ENCODE peak calls at places on chromosomes 4 and X, in eight cellular contexts. G is brain microvascular endothelial cell; F is body of pancreas; C is GM12864; L is uterus; H is fibroblast of mammary gland; A is MM.1S; J is CD8-positive, alpha-beta T cell. E is an unnamed sample.
A peak's percentile ranks its signal among the peaks of the same experiment; 100 is the strongest.

GRCh38 chrX:150213481-150214030 is 149.6 kb upstream of the MAMLD1 start:
- DNase-seq in G (no peak), F (no peak), C (no peak), L (no peak), H (no peak), A (no peak), J (no peak), E (no peak)

GRCh38 chr4:1202526-1203378 is 30.4 kb upstream of the SPON2 start:
- DNase-seq in G (no peak), F (peak; percentile 1), C (no peak), L (no peak), H (no peak), A (no peak), J (no peak), E (no peak)

GRCh38 chr4:14783011-14783877 is 219.0 kb upstream of the CPEB2 start:
- DNase-seq in G (peak; percentile 94), F (no peak), C (no peak), L (no peak), H (peak; percentile 90), A (peak; percentile 18), J (no peak), E (peak; percentile 27)

GRCh38 chr4:151110236-151110635 is 10.8 kb downstream of the RPS3A start:
- DNase-seq in G (no peak), F (no peak), C (no peak), L (no peak), H (no peak), A (no peak), J (no peak), E (no peak)

GRCh38 chr4:70522626-70523025 is 4.3 kb downstream of the AMTN start:
- DNase-seq in G (no peak), F (no peak), C (no peak), L (no peak), H (no peak), A (no peak), J (no peak), E (no peak)

GRCh38 chr4:78014889-78015886 is 41.9 kb upstream of the FRAS1 start:
- DNase-seq in G (no peak), F (no peak), C (no peak), L (no peak), H (no peak), A (no peak), J (no peak), E (peak; percentile 29)

GRCh38 chrX:54695816-54696487 is 102.1 kb downstream of the ITIH6 start:
- DNase-seq in G (no peak), F (no peak), C (peak; percentile 39), L (no peak), H (peak; percentile 7), A (peak; percentile 41), J (no peak), E (no peak)

GRCh38 chrX:119218198-119218597 is 17.9 kb upstream of the PGRMC1 start:
- DNase-seq in G (no peak), F (no peak), C (no peak), L (no peak), H (peak; percentile 42), A (no peak), J (no peak), E (no peak)

GRCh38 chr4:21888195-21888976 is 60.2 kb downstream of the KCNIP4 start:
- DNase-seq in G (peak; percentile 89), F (no peak), C (no peak), L (no peak), H (peak; percentile 97), A (peak; percentile 24), J (no peak), E (peak; percentile 86)

GRCh38 chr4:89056953-89057398 is at the start of gene FAM13A:
- DNase-seq in G (peak; percentile 90), F (peak; percentile 95), C (no peak), L (peak; percentile 92), H (peak; percentile 98), A (peak; percentile 75), J (no peak), E (peak; percentile 96)

GRCh38 chr4:173243917-173244658 is 75.5 kb downstream of the GALNT7 start:
- DNase-seq in G (no peak), F (peak; percentile 28), C (no peak), L (no peak), H (no peak), A (no peak), J (no peak), E (no peak)

GRCh38 chrX:23783569-23784486 is 855 bp downstream of the SAT1 start:
- DNase-seq in G (no peak), F (no peak), C (no peak), L (no peak), H (peak; percentile 16), A (no peak), J (no peak), E (no peak)

GRCh38 chr4:114286275-114286674 is 306.8 kb upstream of the ARSJ start:
- DNase-seq in G (peak; percentile 76), F (no peak), C (no peak), L (no peak), H (peak; percentile 20), A (no peak), J (no peak), E (peak; percentile 64)

GRCh38 chr4:7506119-7506518 is 71.4 kb upstream of the PSAPL1 start:
- DNase-seq in G (no peak), F (no peak), C (no peak), L (no peak), H (no peak), A (no peak), J (no peak), E (no peak)

DNA sequence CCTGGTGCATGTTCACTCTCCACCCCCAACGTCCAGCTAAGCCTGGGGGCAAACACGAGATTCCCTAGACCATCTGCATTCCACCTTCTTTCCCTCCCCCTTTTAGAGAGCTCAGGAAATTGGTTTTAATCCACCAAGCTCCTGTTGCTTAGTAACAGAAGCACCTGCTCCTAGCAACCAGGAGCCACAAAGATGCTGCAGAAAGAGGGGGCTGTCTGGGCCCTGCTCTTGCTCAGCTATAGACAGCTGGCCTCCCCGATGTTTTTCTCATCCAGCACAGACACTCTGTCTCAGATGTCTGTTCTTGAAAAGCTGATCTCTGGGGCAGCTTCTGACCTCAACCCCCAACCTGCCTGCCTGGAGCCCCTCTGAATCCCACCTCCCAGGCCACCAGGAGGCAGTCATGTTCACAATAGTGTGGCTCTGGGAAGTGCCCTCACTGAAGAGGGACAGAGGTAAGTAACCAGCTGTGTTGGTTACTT is 71.5 kb downstream of the SLC16A2 start:
- DNase-seq in G (no peak), F (no peak), C (no peak), L (no peak), H (peak; percentile 1), A (no peak), J (no peak), E (no peak)
- TF ChIP-seq CTCF in G (peak; percentile 39), F (no peak), C (peak; percentile 46), L (no peak), H (peak; percentile 14), A (no peak), J (no peak), E (no peak)

GRCh38 chr4:38129452-38129830 is 169.2 kb downstream of the PTTG2 start:
- DNase-seq in G (no peak), F (no peak), C (no peak), L (no peak), H (no peak), A (no peak), J (no peak), E (no peak)

GRCh38 chr4:38132843-38133662 is 172.9 kb downstream of the PTTG2 start:
- DNase-seq in G (no peak), F (peak; percentile 90), C (peak; percentile 45), L (no peak), H (no peak), A (peak; percentile 74), J (no peak), E (no peak)

GRCh38 chr4:38130884-38131283 is 170.7 kb downstream of the PTTG2 start:
- DNase-seq in G (no peak), F (no peak), C (no peak), L (no peak), H (no peak), A (no peak), J (no peak), E (no peak)

GRCh38 chr4:38132140-38132673 is 172.0 kb downstream of the PTTG2 start:
- DNase-seq in G (peak; percentile 98), F (peak; percentile 74), C (peak; percentile 99), L (peak; percentile 83), H (peak; percentile 100), A (peak; percentile 97), J (peak; percentile 30), E (peak; percentile 84)

DNA sequence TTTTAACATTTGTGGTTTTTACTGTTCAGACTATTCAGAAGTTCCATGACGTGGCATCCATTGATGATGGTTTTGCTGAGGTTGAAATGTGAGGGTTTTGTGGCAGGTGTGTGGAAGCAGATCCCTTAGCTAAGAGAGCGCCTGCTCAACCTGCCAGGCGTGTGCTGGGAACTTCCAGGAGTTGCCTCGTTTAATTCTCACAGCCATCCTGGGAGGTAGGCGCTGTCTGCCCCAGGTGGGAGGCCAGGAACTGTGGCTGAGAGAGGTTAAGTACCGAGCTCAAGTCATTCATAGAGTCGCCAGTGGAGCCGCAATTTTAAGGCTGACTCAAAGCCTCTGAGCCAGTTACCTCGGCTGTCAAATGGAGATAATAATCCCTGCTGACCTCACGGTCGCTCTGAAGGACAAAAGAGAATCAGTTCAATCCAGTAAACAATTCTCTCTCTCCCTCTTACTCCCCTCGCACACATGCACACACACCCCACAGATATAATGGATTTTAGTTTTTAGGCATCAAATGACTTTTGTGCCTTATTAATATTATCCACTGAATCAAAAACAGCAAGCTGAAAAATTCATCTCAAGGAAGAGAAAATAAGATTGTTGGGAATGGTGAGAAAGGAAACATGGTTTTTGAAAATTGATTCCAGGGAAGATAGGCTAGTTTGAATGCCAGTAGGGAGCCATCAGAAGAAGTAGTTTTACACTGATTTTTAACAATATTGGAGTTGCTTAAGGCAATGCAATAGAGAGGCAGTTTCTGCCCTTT is 171.4 kb downstream of the PTTG2 start:
- DNase-seq in G (peak; percentile 49), F (peak; percentile 40), C (peak; percentile 70), L (peak; percentile 38), H (peak; percentile 49), A (peak; percentile 54), J (peak; percentile 34), E (no peak)
- H3K4me3 ChIP-seq in G (no peak overlapping the region), F (no peak overlapping the region), C (no peak overlapping the region), L (no peak overlapping the region), H (no peak overlapping the region), A (peak overlapping the region; percentile 3), J (no peak overlapping the region), E (no peak overlapping the region)

GRCh38 chr4:121534187-121534586 is 153.4 kb upstream of the QRFPR start:
- DNase-seq in G (no peak), F (no peak), C (no peak), L (no peak), H (no peak), A (no peak), J (no peak), E (no peak)

DNA sequence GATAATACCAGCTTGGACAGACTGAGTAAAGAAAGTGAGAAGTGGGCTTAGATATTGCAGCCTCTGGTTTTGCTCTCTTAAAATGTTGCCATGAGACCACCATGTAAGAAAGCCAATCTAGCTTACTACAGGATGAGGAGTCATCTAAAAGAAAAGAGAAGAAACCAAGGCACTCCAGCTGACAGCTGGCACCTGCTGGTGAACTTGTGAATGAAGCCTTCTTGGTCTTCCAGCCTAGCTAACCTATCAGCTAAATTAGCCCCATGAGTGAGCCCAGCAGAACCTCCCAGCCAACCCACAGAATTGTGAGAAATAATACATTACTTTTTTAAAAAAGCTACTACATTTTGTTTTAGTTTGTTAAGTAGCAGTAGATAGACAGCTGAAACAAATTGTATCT is 154.5 kb upstream of the QRFPR start:
- DNase-seq in G (no peak), F (no peak), C (no peak), L (no peak), H (no peak), A (no peak), J (no peak), E (no peak)
- TF ChIP-seq CTCF in G (no peak), F (no peak), C (no peak), L (no peak), H (no peak), A (no peak), J (no peak), E (no peak)

GRCh38 chrX:104172121-104172520 is 5.9 kb downstream of the FAM199X start:
- DNase-seq in G (no peak), F (no peak), C (no peak), L (no peak), H (no peak), A (no peak), J (no peak), E (no peak)
- H3K4me3 ChIP-seq in G (no peak overlapping the region), F (no peak overlapping the region), C (no peak overlapping the region), L (no peak overlapping the region), H (no peak overlapping the region), A (no peak overlapping the region), J (no peak overlapping the region), E (no peak overlapping the region)